ENCODE peak calls at places on chromosomes 2 and 18, in ten cellular contexts. M is fibroblast of lung, A is dermis blood vessel endothelial cell, L is psoas muscle, O is KBM-7, D is EH, B is NCI-H1436, U is A172, Y is T-helper 2 cell, K is heart left ventricle. W is an unnamed sample.

GRCh38 chr2:206981089-206981674 is 41.9 kb downstream of the CPO start:
- DNase-seq in M (no peak), A (no peak), L (no peak), O (no peak), D (no peak), B (no peak), U (no peak), Y (no peak), K (no peak), W (no peak)

GRCh38 chr18:24600076-24600654 is 139.7 kb downstream of the HRH4 start:
- DNase-seq in M (peak), A (peak), L (no peak), O (peak), D (peak), B (peak), U (peak), Y (no peak), K (no peak), W (no peak)

GRCh38 chr2:228541794-228542193 is 360.3 kb upstream of the SPHKAP start:
- DNase-seq in M (peak), A (peak), L (no peak), O (no peak), D (peak), B (no peak), U (peak), Y (no peak), K (no peak), W (no peak)

GRCh38 chr2:1872602-1873183 is 128.4 kb upstream of the PXDN start:
- DNase-seq in M (no peak), A (no peak), L (no peak), O (no peak), D (no peak), B (no peak), U (no peak), Y (no peak), K (no peak), W (no peak)

GRCh38 chr2:224982226-224982625 is 60.0 kb downstream of the DOCK10 start:
- DNase-seq in M (peak), A (peak), L (no peak), O (no peak), D (no peak), B (no peak), U (no peak), Y (no peak), K (no peak), W (no peak)

GRCh38 chr2:42424033-42424432 is 63.0 kb upstream of the COX7A2L start:
- DNase-seq in M (peak), A (no peak), L (no peak), O (no peak), D (peak), B (no peak), U (no peak), Y (no peak), K (no peak), W (no peak)

GRCh38 chr2:102001767-102002142 is 10.0 kb downstream of the IL1R2 start:
- DNase-seq in M (no peak), A (no peak), L (no peak), O (no peak), D (no peak), B (no peak), U (no peak), Y (no peak), K (no peak), W (no peak)

GRCh38 chr2:162838141-162838500 is 446 bp downstream of the KCNH7 start:
- DNase-seq in M (no peak), A (no peak), L (no peak), O (no peak), D (no peak), B (peak), U (no peak), Y (no peak), K (no peak), W (no peak)

GRCh38 chr18:60534539-60534938 is 162.0 kb upstream of the MC4R start:
- DNase-seq in M (peak), A (no peak), L (no peak), O (no peak), D (peak), B (no peak), U (peak), Y (no peak), K (no peak), W (no peak)

GRCh38 chr2:65687614-65688013 is 255.2 kb upstream of the SPRED2 start:
- DNase-seq in M (no peak), A (no peak), L (no peak), O (no peak), D (no peak), B (no peak), U (no peak), Y (no peak), K (no peak), W (no peak)

GRCh38 chr2:189613077-189613636 is 32.6 kb upstream of the SLC40A1 start:
- DNase-seq in M (peak), A (peak), L (no peak), O (no peak), D (peak), B (no peak), U (peak), Y (no peak), K (peak), W (no peak)

GRCh38 chr2:37583867-37584266 is 87.6 kb downstream of the CDC42EP3 start:
- DNase-seq in M (peak), A (peak), L (no peak), O (no peak), D (peak), B (no peak), U (peak), Y (no peak), K (no peak), W (no peak)

GRCh38 chr18:50578030-50578429 is 18.1 kb downstream of the MAPK4 start:
- DNase-seq in M (no peak), A (no peak), L (no peak), O (no peak), D (no peak), B (no peak), U (no peak), Y (no peak), K (no peak), W (no peak)

GRCh38 chr2:239182981-239183791 is 217.6 kb downstream of the HDAC4 start:
- DNase-seq in M (no peak), A (no peak), L (peak), O (no peak), D (no peak), B (no peak), U (no peak), Y (no peak), K (no peak), W (no peak)

GRCh38 chr2:82837588-82838304 is 1621.3 kb downstream of the SUCLG1 start:
- DNase-seq in M (peak), A (no peak), L (no peak), O (no peak), D (peak), B (no peak), U (peak), Y (no peak), K (no peak), W (no peak)

GRCh38 chr2:74597456-74597855 is 42.9 kb downstream of the DOK1 start:
- DNase-seq in M (no peak), A (no peak), L (no peak), O (no peak), D (no peak), B (peak), U (no peak), Y (no peak), K (no peak), W (no peak)

GRCh38 chr2:150159300-150159699 is 328.2 kb downstream of the RND3 start:
- DNase-seq in M (no peak), A (no peak), L (no peak), O (no peak), D (no peak), B (no peak), U (no peak), Y (no peak), K (no peak), W (no peak)

GRCh38 chr18:79576686-79577351 is 102.8 kb upstream of the CTDP1 start:
- DNase-seq in M (peak), A (no peak), L (peak), O (no peak), D (no peak), B (no peak), U (no peak), Y (no peak), K (peak), W (no peak)

GRCh38 chr18:62863629-62864028 is 148.3 kb downstream of the PHLPP1 start:
- DNase-seq in M (peak), A (peak), L (no peak), O (no peak), D (peak), B (no peak), U (peak), Y (no peak), K (no peak), W (no peak)

GRCh38 chr2:134122610-134123009 is 131.3 kb upstream of the MGAT5 start:
- DNase-seq in M (no peak), A (no peak), L (no peak), O (no peak), D (no peak), B (no peak), U (no peak), Y (no peak), K (no peak), W (no peak)

GRCh38 chr2:170886391-170886790 is 42.7 kb upstream of the GORASP2 start:
- DNase-seq in M (peak), A (no peak), L (no peak), O (no peak), D (peak), B (no peak), U (peak), Y (no peak), K (no peak), W (no peak)

GRCh38 chr2:180790891-180791290 is 189.5 kb upstream of the UBE2E3 start:
- DNase-seq in M (peak), A (no peak), L (no peak), O (no peak), D (peak), B (no peak), U (no peak), Y (no peak), K (no peak), W (no peak)

GRCh38 chr18:23204589-23205235 is 69.4 kb downstream of the CABLES1 start:
- DNase-seq in M (peak), A (no peak), L (no peak), O (no peak), D (peak), B (no peak), U (no peak), Y (no peak), K (no peak), W (no peak)